ENCODE peak calls at places on chromosomes 5 and 9, in eight cellular contexts. S is stimulated activated CD4-positive, alpha-beta T cell treated with anti-CD3 and anti-CD28 coated beads, TNF-alpha, amount 100 ng/mL, for 24 hours; M is activated CD4-positive, alpha-beta T cell treated with anti-CD3 and anti-CD28 coated beads for 36 hours; W is T-helper 1 cell; J is activated T-cell treated with anti-CD3 and anti-CD28 coated beads for 1 hour; A is A172; T is GM13976; P is GM12865. C is an unnamed sample.
A peak's percentile ranks its signal among the peaks of the same experiment; 100 is the strongest.

GRCh38 chr5:106094128-106094726 is 1576.5 kb downstream of the EFNA5 start:
- DNase-seq in W (no peak), T (no peak), A (peak; percentile 76), P (peak; percentile 40), S (no peak), M (no peak), J (no peak), C (no peak)

GRCh38 chr5:53642006-53642405 is 81.6 kb downstream of the NDUFS4 start:
- DNase-seq in A (peak; percentile 69), M (no peak), T (no peak), P (no peak), J (no peak), S (no peak), W (no peak), C (no peak)

GRCh38 chr5:102591650-102592049 is 92.8 kb upstream of the SLCO6A1 start:
- DNase-seq in M (peak; percentile 12), S (no peak), W (no peak), T (no peak), P (peak; percentile 55), A (no peak), J (no peak), C (no peak)

GRCh38 chr9:21323091-21323490 is 12.1 kb downstream of the KLHL9 start:
- DNase-seq in J (no peak), T (no peak), P (no peak), A (no peak), M (no peak), S (no peak), W (no peak), C (peak; percentile 75)

GRCh38 chr9:136978073-136978864 is 965 bp downstream of the PTGDS start:
- DNase-seq in M (peak; percentile 87), J (peak; percentile 63), A (no peak), T (peak; percentile 90), W (peak; percentile 76), S (peak; percentile 47), P (peak; percentile 51), C (peak; percentile 24)

GRCh38 chr5:150989695-150990094 is 30.7 kb upstream of the GPX3 start:
- DNase-seq in M (peak; percentile 46), J (no peak), W (no peak), S (no peak), A (no peak), T (no peak), P (peak; percentile 12), C (no peak)

GRCh38 chr9:20611751-20612287 is 10.5 kb downstream of the MLLT3 start:
- DNase-seq in J (no peak), W (no peak), A (peak; percentile 32), T (no peak), S (no peak), P (peak; percentile 21), M (no peak), C (peak; percentile 8)

GRCh38 chr9:114958021-114958846 is 27.8 kb upstream of the TNFSF8 start:
- DNase-seq in W (no peak), A (no peak), T (no peak), S (peak; percentile 21), J (no peak), M (peak; percentile 68), P (peak; percentile 48), C (peak; percentile 83)

GRCh38 chr9:621199-621860 is 220.2 kb upstream of the DMRT1 start:
- DNase-seq in J (no peak), M (no peak), W (no peak), P (peak; percentile 13), S (no peak), A (no peak), T (no peak), C (peak; percentile 79)

GRCh38 chr5:140157032-140157781 is 17.8 kb upstream of the CYSTM1 start:
- DNase-seq in P (peak; percentile 88), S (peak; percentile 76), J (peak; percentile 83), W (peak; percentile 78), T (peak; percentile 92), M (peak; percentile 94), A (peak; percentile 79), C (peak; percentile 74)

GRCh38 chr9:131839281-131840084 is 99.6 kb upstream of the RAPGEF1 start:
- DNase-seq in S (no peak), T (no peak), J (peak; percentile 6), W (no peak), M (peak; percentile 86), A (peak; percentile 88), P (no peak), C (peak; percentile 35)

GRCh38 chr5:142508027-142508426 is 177.9 kb downstream of the FGF1 start:
- DNase-seq in T (no peak), W (no peak), M (no peak), P (no peak), J (no peak), S (no peak), A (no peak), C (no peak)

GRCh38 chr5:179238628-179238970 is 106.7 kb downstream of the ADAMTS2 start:
- DNase-seq in P (no peak), J (no peak), S (no peak), W (no peak), M (no peak), T (no peak), A (no peak), C (no peak)

GRCh38 chr5:115430374-115430773 is 114.2 kb downstream of the FEM1C start:
- DNase-seq in M (no peak), T (no peak), A (no peak), S (no peak), P (no peak), J (no peak), W (no peak), C (no peak)

GRCh38 chr5:78540335-78541057 is 108.1 kb downstream of the LHFPL2 start:
- DNase-seq in S (no peak), M (no peak), A (peak; percentile 65), P (no peak), T (no peak), J (no peak), W (no peak), C (peak; percentile 97)

GRCh38 chr9:6126377-6126776 is 89.2 kb upstream of the IL33 start:
- DNase-seq in P (no peak), W (no peak), M (no peak), A (no peak), T (no peak), J (no peak), S (no peak), C (no peak)

GRCh38 chr5:76385540-76385939 is 17.5 kb upstream of the IQGAP2 start:
- DNase-seq in S (no peak), T (no peak), J (no peak), A (no peak), P (no peak), W (no peak), M (no peak), C (no peak)

GRCh38 chr5:149406203-149406978 is 27.3 kb upstream of the IL17B start:
- DNase-seq in P (no peak), M (no peak), J (no peak), S (no peak), A (peak; percentile 44), W (no peak), T (no peak), C (no peak)

GRCh38 chr9:111016046-111017026 is 21.9 kb downstream of the LPAR1 start:
- DNase-seq in T (no peak), P (peak; percentile 42), W (no peak), A (no peak), J (no peak), M (no peak), S (no peak), C (peak; percentile 83)

GRCh38 chr9:107612136-107612535 is 122.6 kb upstream of the KLF4 start:
- DNase-seq in T (no peak), A (no peak), J (no peak), P (no peak), W (no peak), S (no peak), M (no peak), C (peak; percentile 95)

GRCh38 chr9:21551401-21551800 is 69.3 kb upstream of the IFNE start:
- DNase-seq in A (no peak), M (no peak), S (no peak), T (no peak), P (no peak), W (no peak), J (no peak), C (no peak)

GRCh38 chr5:35416217-35416988 is 186.1 kb upstream of the PRLR start:
- DNase-seq in M (no peak), J (no peak), S (no peak), W (no peak), P (no peak), A (no peak), T (no peak), C (no peak)

GRCh38 chr5:110512266-110512665 is 214.2 kb downstream of the TMEM232 start:
- DNase-seq in A (no peak), S (no peak), J (no peak), T (no peak), M (no peak), W (no peak), P (no peak), C (no peak)

GRCh38 chr5:140346348-140347221 is at the start of gene HBEGF:
- DNase-seq in S (no peak), W (peak; percentile 49), M (peak; percentile 74), A (peak; percentile 50), P (peak; percentile 80), T (peak; percentile 84), J (peak; percentile 30), C (peak; percentile 56)

GRCh38 chr5:150368526-150368925 is 11.0 kb downstream of the TCOF1 start:
- DNase-seq in T (no peak), J (no peak), S (no peak), P (no peak), W (no peak), M (no peak), A (no peak), C (no peak)

GRCh38 chr5:127184841-127185240 is 105.8 kb upstream of the MEGF10 start:
- DNase-seq in J (no peak), S (no peak), M (no peak), W (no peak), P (no peak), T (no peak), A (no peak), C (no peak)

GRCh38 chr9:108543251-108543768 is 312.5 kb downstream of the ACTL7B start:
- DNase-seq in T (no peak), A (peak; percentile 88), W (no peak), M (peak; percentile 7), S (no peak), P (peak; percentile 2), J (no peak), C (peak; percentile 90)

GRCh38 chr5:171893290-171893890 is 107.8 kb downstream of the SMIM23 start:
- DNase-seq in P (no peak), A (peak; percentile 14), J (no peak), W (no peak), M (no peak), T (no peak), S (no peak), C (no peak)

GRCh38 chr5:97529354-97529753 is 346.3 kb upstream of the RIOK2 start:
- DNase-seq in J (no peak), W (no peak), S (no peak), P (no peak), T (no peak), M (no peak), A (no peak), C (no peak)

GRCh38 chr9:88991066-88992030 is at the start of gene S1PR3:
- DNase-seq in P (no peak), A (peak; percentile 25), T (no peak), M (peak; percentile 69), S (no peak), J (peak; percentile 8), W (no peak), C (peak; percentile 24)

C was measured in MV-4-11.